ENCODE peak calls at places on chromosomes 1 and 21, in ten cellular contexts. I is T-helper 2 cell treated with Interferon-gamma antibody and Interleukin-4, amounts not matched to agents 5 μg/mL and 100 μg/mL, for 36 hours; P is GM12891; Y is NAMALWA; D is SJSA1; F is pancreas; A is activated CD4-positive, alpha-beta T cell treated with anti-CD3 and anti-CD28 coated beads, Interleukin-2, amount 50 U/mL, for 24 hours; V is kidney glomerular epithelial cell; B is BJ; E is hepatic stellate cell. C is an unnamed sample.

GRCh38 chr1:150365945-150366344 is 2.0 kb downstream of the RPRD2 start:
- DNase-seq in I (no peak), P (no peak), Y (peak; percentile 69), D (no peak), F (no peak), A (no peak), V (no peak), B (no peak), E (no peak), C (no peak)

GRCh38 chr1:245290836-245291235 is 136.1 kb downstream of the KIF26B start:
- DNase-seq in I (no peak), P (no peak), Y (no peak), D (no peak), F (no peak), A (no peak), V (no peak), B (no peak), E (no peak), C (no peak)

GRCh38 chr1:86154581-86155060 is 2.0 kb downstream of the COL24A1 start:
- DNase-seq in I (no peak), P (no peak), Y (no peak), D (no peak), F (peak; percentile 42), A (no peak), V (no peak), B (peak; percentile 65), E (no peak), C (no peak)

GRCh38 chr1:109787211-109787844 is 23.6 kb upstream of the EPS8L3 start:
- DNase-seq in I (no peak), P (no peak), Y (no peak), D (peak; percentile 50), F (no peak), A (no peak), V (no peak), B (no peak), E (no peak), C (no peak)

GRCh38 chr1:11071463-11072215 is 11.8 kb upstream of the SRM start:
- DNase-seq in I (no peak), P (no peak), Y (no peak), D (no peak), F (peak; percentile 47), A (no peak), V (no peak), B (no peak), E (no peak), C (no peak)

GRCh38 chr1:20069932-20070331 is at the start of gene PLA2G5:
- DNase-seq in I (no peak), P (no peak), Y (no peak), D (peak; percentile 28), F (no peak), A (no peak), V (no peak), B (no peak), E (no peak), C (no peak)

GRCh38 chr1:33169290-33170055 is 12.4 kb downstream of the TRIM62 start:
- DNase-seq in I (no peak), P (no peak), Y (no peak), D (no peak), F (no peak), A (no peak), V (no peak), B (no peak), E (no peak), C (no peak)

GRCh38 chr1:231701306-231701705 is 74.7 kb downstream of the DISC1 start:
- DNase-seq in I (no peak), P (no peak), Y (no peak), D (no peak), F (no peak), A (no peak), V (no peak), B (no peak), E (no peak), C (no peak)

GRCh38 chr21:28427356-28428022 is 565.2 kb downstream of the LTN1 start:
- DNase-seq in I (no peak), P (no peak), Y (no peak), D (no peak), F (no peak), A (no peak), V (no peak), B (no peak), E (no peak), C (no peak)

GRCh38 chr1:33025761-33026160 is 10.9 kb downstream of the AK2 start:
- DNase-seq in I (no peak), P (no peak), Y (no peak), D (no peak), F (no peak), A (no peak), V (no peak), B (no peak), E (no peak), C (no peak)

GRCh38 chr1:218665216-218665615 is 320.1 kb downstream of the TGFB2 start:
- DNase-seq in I (no peak), P (no peak), Y (no peak), D (no peak), F (no peak), A (no peak), V (no peak), B (no peak), E (peak; percentile 40), C (no peak)

GRCh38 chr1:112708489-112708888 is 1.6 kb upstream of the RHOC start:
- DNase-seq in I (no peak), P (no peak), Y (no peak), D (no peak), F (no peak), A (no peak), V (no peak), B (no peak), E (no peak), C (no peak)

GRCh38 chr1:85894651-85895050 is 186.4 kb upstream of the ZNHIT6 start:
- DNase-seq in I (no peak), P (peak; percentile 25), Y (peak; percentile 70), D (peak; percentile 42), F (no peak), A (no peak), V (peak; percentile 8), B (no peak), E (peak; percentile 31), C (peak; percentile 49)

GRCh38 chr1:235822685-235823084 is 44.0 kb downstream of the LYST start:
- DNase-seq in I (no peak), P (no peak), Y (no peak), D (no peak), F (no peak), A (no peak), V (no peak), B (no peak), E (no peak), C (no peak)

GRCh38 chr1:174230399-174230798 is 71.1 kb downstream of the RABGAP1L start:
- DNase-seq in I (no peak), P (no peak), Y (no peak), D (no peak), F (no peak), A (no peak), V (no peak), B (no peak), E (no peak), C (no peak)

GRCh38 chr1:24728982-24729381 is 16.3 kb upstream of the CLIC4 start:
- DNase-seq in I (no peak), P (no peak), Y (no peak), D (no peak), F (no peak), A (no peak), V (no peak), B (no peak), E (no peak), C (no peak)

GRCh38 chr1:241356519-241357365 is at the start of gene RGS7:
- DNase-seq in I (peak; percentile 4), P (peak; percentile 35), Y (no peak), D (peak; percentile 46), F (peak; percentile 84), A (no peak), V (peak; percentile 40), B (no peak), E (peak; percentile 85), C (peak; percentile 40)

GRCh38 chr1:234315091-234315541 is 58.1 kb upstream of the COA6 start:
- DNase-seq in I (peak; percentile 22), P (no peak), Y (peak; percentile 9), D (no peak), F (no peak), A (peak; percentile 48), V (peak; percentile 12), B (no peak), E (no peak), C (no peak)

GRCh38 chr1:8097077-8097799 is 71.1 kb upstream of the ERRFI1 start:
- DNase-seq in I (peak; percentile 30), P (no peak), Y (peak; percentile 57), D (peak; percentile 53), F (no peak), A (peak; percentile 15), V (peak; percentile 96), B (peak; percentile 90), E (no peak), C (peak; percentile 55)

GRCh38 chr1:167934407-167935251 is 1.9 kb upstream of the DCAF6 start:
- DNase-seq in I (no peak), P (no peak), Y (peak; percentile 74), D (no peak), F (no peak), A (no peak), V (no peak), B (peak; percentile 7), E (peak; percentile 53), C (no peak)

GRCh38 chr1:224047538-224047937 is 66.4 kb upstream of the FBXO28 start:
- DNase-seq in I (no peak), P (no peak), Y (no peak), D (no peak), F (no peak), A (no peak), V (no peak), B (peak; percentile 26), E (no peak), C (no peak)

GRCh38 chr1:23421343-23421742 is 3.2 kb downstream of the TCEA3 start:
- DNase-seq in I (no peak), P (no peak), Y (no peak), D (no peak), F (no peak), A (no peak), V (no peak), B (no peak), E (no peak), C (no peak)

GRCh38 chr1:53412285-53413174 is 46.7 kb upstream of the DMRTB1 start:
- DNase-seq in I (no peak), P (no peak), Y (no peak), D (no peak), F (no peak), A (no peak), V (no peak), B (no peak), E (no peak), C (no peak)

GRCh38 chr1:34926156-34926555 is 3.3 kb downstream of the DLGAP3 start:
- DNase-seq in I (no peak), P (no peak), Y (no peak), D (peak; percentile 35), F (no peak), A (no peak), V (no peak), B (no peak), E (no peak), C (no peak)

C was measured in GM10248.